ENCODE peak calls at places on chromosomes 3 and 15, in six cellular contexts. A is stomach, V is astrocyte of the spinal cord, K is RWPE1, T is progenitor cell of endocrine pancreas, P is OCI-LY7. E is an unnamed sample.

GRCh38 chr3:10055097-10055496 is 28.9 kb downstream of the FANCD2 start:
- DNase-seq in A (no peak), V (no peak), K (no peak), T (no peak), P (no peak), E (no peak)

GRCh38 chr3:41581700-41582099 is 380.2 kb downstream of the ULK4 start:
- DNase-seq in A (no peak), V (no peak), K (no peak), T (no peak), P (peak), E (no peak)

GRCh38 chr3:123143669-123144411 is 57.9 kb upstream of the SEC22A start:
- DNase-seq in A (no peak), V (peak), K (no peak), T (no peak), P (no peak), E (no peak)

GRCh38 chr3:31810991-31811433 is 170.1 kb downstream of the OSBPL10 start:
- DNase-seq in A (no peak), V (no peak), K (no peak), T (no peak), P (no peak), E (no peak)

GRCh38 chr3:183988216-183988790 is 29.4 kb downstream of the ABCC5 start:
- DNase-seq in A (no peak), V (peak), K (no peak), T (no peak), P (no peak), E (no peak)

GRCh38 chr3:116384717-116385116 is 60.6 kb downstream of the LSAMP start:
- DNase-seq in A (no peak), V (no peak), K (no peak), T (no peak), P (no peak), E (no peak)

GRCh38 chr3:60228823-60229222 is 1022.4 kb downstream of the FHIT start:
- DNase-seq in A (no peak), V (no peak), K (no peak), T (no peak), P (no peak), E (no peak)

GRCh38 chr15:81279621-81280051 is 44.3 kb downstream of the STARD5 start:
- DNase-seq in A (no peak), V (peak), K (no peak), T (no peak), P (no peak), E (no peak)

GRCh38 chr15:74043425-74044266 is 38.7 kb downstream of the GOLGA6A start:
- DNase-seq in A (no peak), V (no peak), K (no peak), T (no peak), P (no peak), E (no peak)

GRCh38 chr3:138434276-138434874 is at the start of gene ESYT3:
- DNase-seq in A (peak), V (peak), K (peak), T (peak), P (no peak), E (peak)

GRCh38 chr3:181899702-181900101 is 188.0 kb downstream of the SOX2 start:
- DNase-seq in A (no peak), V (peak), K (no peak), T (no peak), P (no peak), E (no peak)

GRCh38 chr3:122324871-122325323 is at the start of gene CSTA:
- DNase-seq in A (no peak), V (no peak), K (peak), T (no peak), P (no peak), E (no peak)

GRCh38 chr3:115217678-115218451 is 70.8 kb upstream of the ZBTB20 start:
- DNase-seq in A (no peak), V (peak), K (peak), T (no peak), P (peak), E (peak)

GRCh38 chr3:188037116-188037718 is 116.7 kb upstream of the LPP start:
- DNase-seq in A (peak), V (peak), K (no peak), T (no peak), P (no peak), E (no peak)

GRCh38 chr15:78850926-78851600 is 21.6 kb upstream of the MORF4L1 start:
- DNase-seq in A (no peak), V (no peak), K (no peak), T (no peak), P (no peak), E (no peak)

GRCh38 chr15:85551221-85551832 is 170.9 kb downstream of the AKAP13 start:
- DNase-seq in A (no peak), V (no peak), K (no peak), T (no peak), P (no peak), E (no peak)

GRCh38 chr3:135531996-135532395 is 433.5 kb upstream of the PPP2R3A start:
- DNase-seq in A (no peak), V (no peak), K (no peak), T (no peak), P (no peak), E (no peak)

GRCh38 chr15:59952960-59953359 is 51.2 kb upstream of the FOXB1 start:
- DNase-seq in A (no peak), V (no peak), K (no peak), T (no peak), P (no peak), E (no peak)

GRCh38 chr15:35674873-35675781 is 129.2 kb upstream of the DPH6 start:
- DNase-seq in A (no peak), V (peak), K (no peak), T (no peak), P (no peak), E (no peak)

GRCh38 chr3:4950948-4951347 is 28.3 kb upstream of the BHLHE40 start:
- DNase-seq in A (no peak), V (no peak), K (no peak), T (no peak), P (no peak), E (no peak)

GRCh38 chr15:65927545-65927944 is 58.3 kb downstream of the RAB11A start:
- DNase-seq in A (no peak), V (no peak), K (no peak), T (no peak), P (no peak), E (no peak)
- TF ChIP-seq CTCF in A (no peak), V (peak), K (no peak), T (peak), P (no peak), E (no peak)

DNA sequence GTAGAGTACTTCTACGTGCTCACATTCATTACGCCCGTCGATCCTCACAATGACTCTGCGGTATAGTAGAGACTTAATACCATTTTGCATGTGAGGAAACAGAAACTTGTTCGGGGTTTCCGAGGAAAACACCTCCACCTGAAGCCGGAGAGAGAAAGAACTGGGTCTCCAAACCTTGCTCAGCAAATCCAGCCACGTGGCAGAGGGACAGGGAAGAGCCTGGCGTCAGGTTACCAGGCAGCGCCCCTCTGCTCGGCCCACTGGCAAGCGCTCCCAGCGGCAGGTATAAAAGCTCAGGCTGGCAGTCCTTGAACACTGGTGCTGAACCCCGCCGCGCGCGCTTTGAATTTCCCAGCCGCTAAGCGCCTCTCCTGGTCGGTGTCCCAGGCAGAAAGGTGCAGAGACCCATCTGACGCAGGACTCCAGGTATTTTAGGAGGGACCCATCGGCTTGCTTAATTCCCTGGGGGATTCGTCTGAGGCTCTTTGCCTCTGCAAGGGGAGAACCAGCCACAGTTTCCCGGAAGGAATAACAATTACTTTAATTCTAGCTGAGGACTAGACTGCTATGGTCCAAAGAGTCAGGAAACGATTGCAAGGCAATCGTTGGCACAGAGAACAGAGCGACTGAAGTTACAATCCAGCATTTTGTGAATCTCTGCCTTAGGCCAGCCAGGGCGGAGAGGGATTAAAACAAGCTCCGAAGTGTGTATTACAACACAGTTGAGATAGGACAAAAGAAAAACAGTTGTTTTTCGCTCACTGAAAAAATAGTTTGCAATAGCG is at the start of gene C2CD4A:
- DNase-seq in A (peak), V (peak), K (peak), T (peak), P (peak), E (peak)
- TF ChIP-seq CTCF in A (peak), V (peak), K (peak), T (peak), P (peak), E (no peak)

DNA sequence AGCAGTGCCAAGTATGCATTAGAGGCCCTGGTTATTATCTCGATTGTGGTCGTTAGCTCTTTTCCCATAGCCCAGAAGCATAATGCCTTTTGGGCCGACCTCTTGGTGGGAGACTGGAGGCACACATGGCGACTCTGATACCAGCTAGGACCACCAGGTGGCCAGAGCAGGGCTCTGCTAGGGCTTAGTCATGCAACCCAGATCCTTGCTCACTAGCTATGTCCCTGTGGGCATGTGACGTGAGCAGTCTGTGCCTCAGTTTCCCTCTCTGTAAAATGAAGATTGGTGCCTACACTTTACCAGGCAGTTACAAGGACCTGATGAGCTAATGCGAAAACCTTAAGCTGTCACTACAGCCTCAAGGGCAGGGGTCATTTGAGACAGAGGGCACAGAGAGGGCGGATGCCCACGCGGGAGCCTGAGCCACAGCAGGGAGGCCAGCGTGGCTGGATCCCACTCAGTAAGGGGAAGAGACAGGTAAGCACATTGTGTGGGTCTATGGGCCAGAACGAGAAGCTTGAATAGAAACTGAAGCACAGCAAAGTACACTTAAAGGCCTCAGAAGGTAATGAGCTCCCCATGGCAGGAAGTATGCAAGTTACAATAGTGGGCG is 8.8 kb downstream of the KLF15 start:
- DNase-seq in A (no peak), V (no peak), K (no peak), T (peak), P (no peak), E (peak)
- TF ChIP-seq CTCF in A (no peak), V (peak), K (no peak), T (peak), P (peak), E (peak)

DNA sequence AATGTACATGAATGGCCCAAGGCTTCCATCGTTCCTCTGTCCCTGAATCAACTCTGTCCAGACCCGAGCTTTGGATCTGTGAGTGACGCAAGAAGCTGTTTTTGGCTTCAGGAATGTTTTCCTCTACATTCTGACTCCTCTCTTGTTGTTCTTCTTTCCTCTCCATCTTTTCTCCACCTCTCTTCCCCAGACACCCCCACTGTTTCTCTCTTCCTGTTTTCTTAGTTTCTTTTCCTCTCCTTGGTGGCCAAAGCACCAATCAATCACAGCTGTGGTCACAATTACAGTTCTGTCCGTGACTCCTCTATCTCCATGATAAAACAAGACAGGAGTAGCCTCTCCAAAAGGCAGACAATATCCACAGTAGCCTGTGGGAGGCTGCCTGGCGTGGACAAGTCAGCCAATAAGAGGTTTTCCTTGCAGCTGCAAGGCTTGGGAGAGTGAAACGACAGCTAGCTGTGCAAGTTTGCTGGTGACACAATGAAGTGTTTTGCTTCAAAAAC is 4.9 kb upstream of the TMEM212 start:
- DNase-seq in A (no peak), V (peak), K (no peak), T (no peak), P (no peak), E (no peak)
- TF ChIP-seq CTCF in A (no peak), V (peak), K (no peak), T (no peak), P (no peak), E (no peak)

E was measured in glutamatergic neuron.